ENCODE peak calls at places on chromosomes 16 and 17, in four cellular contexts. N is epithelial cell of proximal tubule, K is HCT116, Z is GM06990. C is an unnamed sample.

GRCh38 chr16:2468725-2469398 is 2.2 kb upstream of the NTN3 start:
- DNase-seq in Z (peak), N (no peak), K (no peak), C (no peak)

GRCh38 chr17:57034807-57035754 is 50.0 kb upstream of the AKAP1 start:
- DNase-seq in K (no peak), Z (no peak), N (no peak), C (no peak)

GRCh38 chr17:17682293-17682736 is 1.1 kb downstream of the RAI1 start:
- DNase-seq in Z (peak), N (no peak), K (no peak), C (no peak)

GRCh38 chr17:11797803-11798202 is 199.5 kb downstream of the ZNF18 start:
- DNase-seq in K (no peak), Z (no peak), N (no peak), C (no peak)

GRCh38 chr17:44367219-44367618 is 3.6 kb upstream of the FAM171A2 start:
- DNase-seq in Z (no peak), K (no peak), N (no peak), C (no peak)

GRCh38 chr17:68319420-68320162 is 28.3 kb downstream of the ARSG start:
- DNase-seq in K (no peak), Z (no peak), N (no peak), C (no peak)

GRCh38 chr17:52096056-52096455 is 62.5 kb downstream of the CA10 start:
- DNase-seq in Z (no peak), N (no peak), K (no peak), C (no peak)

GRCh38 chr16:31192856-31193642 is 9.5 kb downstream of the PYCARD start:
- DNase-seq in K (no peak), Z (no peak), N (no peak), C (no peak)

GRCh38 chr16:2244926-2245795 is 6.2 kb downstream of the ECI1 start:
- DNase-seq in Z (no peak), K (no peak), N (no peak), C (no peak)

GRCh38 chr16:25013751-25014499 is 1.2 kb downstream of the ARHGAP17 start:
- DNase-seq in K (no peak), Z (peak), N (no peak), C (peak)

GRCh38 chr16:19882186-19882585 is 2.5 kb downstream of the GPRC5B start:
- DNase-seq in N (no peak), Z (no peak), K (no peak), C (no peak)

GRCh38 chr16:19882641-19883040 is 2.0 kb downstream of the GPRC5B start:
- DNase-seq in Z (no peak), K (no peak), N (no peak), C (no peak)

GRCh38 chr16:19884611-19885455 is at the start of gene GPRC5B:
- DNase-seq in N (no peak), Z (peak), K (no peak), C (no peak)

GRCh38 chr16:19884021-19884485 is 595 bp downstream of the GPRC5B start:
- DNase-seq in Z (no peak), N (no peak), K (no peak), C (no peak)

DNA sequence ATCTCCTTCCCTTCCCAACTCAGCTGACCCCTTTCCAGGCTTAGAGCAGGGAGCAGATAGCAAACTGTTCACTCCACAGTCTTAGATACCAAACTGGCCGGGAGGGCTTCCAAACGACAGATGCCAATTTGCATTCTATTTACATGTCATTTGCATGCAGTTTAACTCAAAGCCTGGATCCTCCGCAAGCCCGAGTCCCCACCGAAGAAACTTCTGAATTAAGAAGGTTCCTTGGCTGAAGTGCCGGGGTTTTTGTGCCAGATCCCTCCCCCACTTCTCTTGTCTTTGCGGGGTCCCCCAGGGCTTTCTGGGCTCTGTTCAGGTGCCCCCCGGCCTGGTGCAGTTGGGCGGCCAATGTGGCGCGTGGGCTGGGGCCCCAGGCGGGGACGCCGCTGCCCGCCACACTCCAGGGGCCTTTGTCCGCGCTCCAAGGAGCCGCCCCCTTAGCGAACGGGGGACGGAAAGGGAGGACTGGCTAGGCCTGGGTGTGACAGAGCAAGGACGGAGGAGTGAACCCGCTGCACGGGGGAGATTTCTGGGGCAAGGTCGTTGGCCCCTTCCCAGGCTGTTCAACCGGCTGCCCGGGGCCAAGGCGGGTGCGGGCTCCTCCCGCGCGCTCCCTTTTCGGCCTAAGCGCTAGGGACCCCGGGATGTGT is 1.2 kb downstream of the GPRC5B start:
- DNase-seq in N (no peak), K (no peak), Z (no peak), C (no peak)
- TF ChIP-seq CTCF in N (no peak), K (no peak), Z (no peak), C (no peak)

DNA sequence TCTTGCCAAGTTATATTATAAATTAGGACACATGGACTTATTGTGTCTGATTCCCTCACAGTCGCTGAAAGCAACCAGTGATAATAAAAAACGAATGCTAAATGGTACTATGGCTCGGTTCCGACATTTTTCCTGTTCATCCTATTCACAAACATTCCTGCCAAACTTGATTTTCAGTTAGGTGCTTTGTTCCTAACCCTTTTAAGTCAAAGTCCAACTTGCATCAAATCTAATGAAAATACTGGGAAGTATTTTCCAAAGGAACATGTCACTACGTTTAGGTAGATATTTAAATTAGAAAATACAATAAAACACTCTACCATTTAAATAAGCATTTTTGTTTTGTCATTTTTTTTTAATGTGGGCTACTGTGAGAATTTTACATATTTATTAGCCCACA is 21.0 kb downstream of the SETD6 start:
- DNase-seq in N (no peak), Z (no peak), K (no peak), C (no peak)
- H3K4me3 ChIP-seq in N (no peak), Z (no peak), K (no peak), C (no peak)

GRCh38 chr16:84905965-84906460 is 86.2 kb downstream of the CRISPLD2 start:
- DNase-seq in N (no peak), K (no peak), Z (no peak), C (no peak)
- TF ChIP-seq CTCF in N (no peak), K (peak), Z (no peak), C (no peak)

GRCh38 chr17:76537288-76537577 is 276 bp downstream of the CYGB start:
- DNase-seq in N (no peak), Z (no peak), K (no peak), C (no peak)
- H3K4me3 ChIP-seq in N (no peak), Z (no peak), K (no peak), C (no peak)

DNA sequence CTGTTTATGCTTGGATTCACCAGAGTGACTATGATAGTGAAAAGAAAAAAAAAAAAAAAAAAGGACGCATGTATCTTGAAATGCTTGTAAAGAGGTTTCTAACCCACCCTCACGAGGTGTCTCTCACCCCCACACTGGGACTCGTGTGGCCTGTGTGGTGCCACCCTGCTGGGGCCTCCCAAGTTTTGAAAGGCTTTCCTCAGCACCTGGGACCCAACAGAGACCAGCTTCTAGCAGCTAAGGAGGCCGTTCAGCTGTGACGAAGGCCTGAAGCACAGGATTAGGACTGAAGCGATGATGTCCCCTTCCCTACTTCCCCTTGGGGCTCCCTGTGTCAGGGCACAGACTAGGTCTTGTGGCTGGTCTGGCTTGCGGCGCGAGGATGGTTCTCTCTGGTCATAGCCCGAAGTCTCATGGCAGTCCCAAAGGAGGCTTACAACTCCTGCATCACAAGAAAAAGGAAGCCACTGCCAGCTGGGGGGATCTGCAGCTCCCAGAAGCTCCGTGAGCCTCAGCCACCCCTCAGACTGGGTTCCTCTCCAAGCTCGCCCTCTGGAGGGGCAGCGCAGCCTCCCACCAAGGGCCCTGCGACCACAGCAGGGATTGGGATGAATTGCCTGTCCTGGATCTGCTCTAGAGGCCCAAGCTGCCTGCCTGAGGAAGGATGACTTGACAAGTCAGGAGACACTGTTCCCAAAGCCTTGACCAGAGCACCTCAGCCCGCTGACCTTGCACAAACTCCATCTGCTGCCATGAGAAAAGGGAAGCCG is 27.2 kb downstream of the STH start:
- DNase-seq in K (no peak), Z (no peak), N (no peak), C (no peak)
- TF ChIP-seq CTCF in K (no peak), Z (no peak), N (no peak), C (no peak)

GRCh38 chr17:30950189-30950588 is 20.6 kb upstream of the RNF135 start:
- DNase-seq in K (no peak), Z (no peak), N (no peak), C (no peak)
- H3K4me3 ChIP-seq in K (no peak), Z (no peak), N (no peak), C (no peak)

GRCh38 chr17:60392845-60393702 is 1.1 kb upstream of the USP32 start:
- DNase-seq in N (no peak), Z (peak), K (peak), C (no peak)

GRCh38 chr17:60392042-60392844 is at the start of gene USP32:
- DNase-seq in Z (peak), K (peak), N (peak), C (peak)

GRCh38 chr17:60390223-60390622 is 1.7 kb downstream of the USP32 start:
- DNase-seq in N (no peak), K (no peak), Z (no peak), C (no peak)

GRCh38 chr17:60390881-60391418 is 983 bp downstream of the USP32 start:
- DNase-seq in N (no peak), Z (peak), K (no peak), C (no peak)

GRCh38 chr17:60391419-60392041 is 403 bp downstream of the USP32 start:
- DNase-seq in Z (no peak), K (no peak), N (no peak), C (no peak)
- TF ChIP-seq CTCF in Z (no peak), K (no peak), N (no peak), C (no peak)

GRCh38 chr16:15422222-15422621 is 12.2 kb upstream of the BMERB1 start:
- DNase-seq in Z (no peak), N (no peak), K (no peak), C (no peak)

GRCh38 chr16:15425861-15426260 is 8.5 kb upstream of the BMERB1 start:
- DNase-seq in Z (no peak), K (no peak), N (no peak), C (no peak)

DNA sequence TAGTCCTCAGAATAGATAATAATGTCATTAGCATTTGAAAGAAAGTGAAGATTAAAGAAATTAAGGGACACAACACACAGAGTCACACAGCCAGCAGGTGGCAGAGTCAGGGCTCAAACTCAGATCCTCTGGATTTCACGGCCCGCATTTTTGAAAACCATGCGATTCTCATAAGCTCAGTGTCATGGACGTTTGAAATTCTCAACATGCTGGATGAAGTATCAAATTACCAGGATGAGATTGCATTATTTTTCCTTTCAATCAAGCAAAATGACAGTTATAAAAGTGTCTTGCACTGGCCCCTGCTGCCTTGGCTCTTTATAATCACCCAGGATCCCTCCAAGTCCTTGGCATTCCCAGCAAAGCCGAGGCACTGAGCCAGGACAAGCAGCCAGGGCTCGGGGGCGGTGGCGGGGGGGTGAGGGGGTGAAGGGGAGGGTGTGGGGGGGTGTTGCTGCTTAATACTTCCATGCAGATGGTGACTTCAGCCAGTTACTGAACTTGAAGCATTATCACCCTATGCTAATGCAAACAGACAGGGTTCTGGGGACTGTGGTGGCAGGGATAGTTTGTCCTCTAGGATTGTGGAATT is 6.6 kb upstream of the BMERB1 start:
- DNase-seq in K (peak), N (no peak), Z (no peak), C (peak)
- H3K4me3 ChIP-seq in K (no peak), N (no peak), Z (no peak), C (no peak)